ENCODE peak calls at places on chromosomes 12 and 14, in ten cellular contexts. K is psoas muscle; W is OCI-LY7; Z is mucosa of descending colon; F is spleen; N is CD8-positive, alpha-beta T cell; X is fibroblast of mammary gland; R is MCF 10A; U is ovary; I is IMR-90. H is an unnamed sample.
A peak's percentile ranks its signal among the peaks of the same experiment; 100 is the strongest.

GRCh38 chr14:25904446-25904845 is 693.4 kb downstream of the NOVA1 start:
- DNase-seq in K (no peak), W (no peak), Z (no peak), F (no peak), N (no peak), X (peak; percentile 1), R (no peak), U (no peak), I (no peak), H (no peak)

GRCh38 chr14:20583908-20584307 is 3.9 kb downstream of the RNASE11 start:
- DNase-seq in K (no peak), W (no peak), Z (no peak), F (no peak), N (no peak), X (no peak), R (no peak), U (no peak), I (no peak), H (peak; percentile 57)

GRCh38 chr14:65360144-65360784 is 52.3 kb upstream of the FUT8 start:
- DNase-seq in K (no peak), W (peak; percentile 33), Z (no peak), F (no peak), N (no peak), X (no peak), R (no peak), U (no peak), I (no peak), H (no peak)

GRCh38 chr14:39431416-39432178 is 636 bp downstream of the FBXO33 start:
- DNase-seq in K (peak; percentile 35), W (peak; percentile 72), Z (peak; percentile 83), F (peak; percentile 94), N (peak; percentile 18), X (peak; percentile 16), R (peak; percentile 36), U (peak; percentile 66), I (peak; percentile 33), H (peak; percentile 84)

GRCh38 chr14:59698793-59699192 is 122.2 kb upstream of the CCDC175 start:
- DNase-seq in K (no peak), W (no peak), Z (no peak), F (no peak), N (no peak), X (peak; percentile 73), R (peak; percentile 92), U (no peak), I (no peak), H (no peak)

GRCh38 chr12:63814146-63814774 is 30.2 kb upstream of the SRGAP1 start:
- DNase-seq in K (no peak), W (no peak), Z (no peak), F (no peak), N (no peak), X (no peak), R (no peak), U (no peak), I (no peak), H (no peak)

GRCh38 chr12:389138-390096 is at the start of gene KDM5A:
- DNase-seq in K (peak; percentile 89), W (peak; percentile 96), Z (peak; percentile 92), F (peak; percentile 95), N (peak; percentile 78), X (peak; percentile 92), R (peak; percentile 94), U (peak; percentile 91), I (peak; percentile 94), H (peak; percentile 96)

GRCh38 chr12:47277972-47278448 is 198.3 kb upstream of the AMIGO2 start:
- DNase-seq in K (no peak), W (no peak), Z (no peak), F (no peak), N (no peak), X (peak; percentile 95), R (peak; percentile 94), U (no peak), I (peak; percentile 96), H (no peak)

GRCh38 chr12:100518376-100518775 is 44.7 kb downstream of the NR1H4 start:
- DNase-seq in K (no peak), W (no peak), Z (no peak), F (no peak), N (no peak), X (no peak), R (no peak), U (no peak), I (no peak), H (no peak)

GRCh38 chr12:109767991-109768900 is 54.6 kb downstream of the FAM222A start:
- DNase-seq in K (no peak), W (no peak), Z (no peak), F (no peak), N (no peak), X (no peak), R (no peak), U (peak; percentile 28), I (no peak), H (no peak)

GRCh38 chr12:122130150-122130549 is 43.9 kb downstream of the IL31 start:
- DNase-seq in K (peak; percentile 45), W (no peak), Z (no peak), F (no peak), N (no peak), X (peak; percentile 51), R (peak; percentile 61), U (no peak), I (peak; percentile 48), H (no peak)

GRCh38 chr14:96751505-96751904 is 45.7 kb upstream of the VRK1 start:
- DNase-seq in K (no peak), W (no peak), Z (no peak), F (no peak), N (no peak), X (no peak), R (no peak), U (no peak), I (no peak), H (no peak)

GRCh38 chr12:131894313-131894860 is at the start of gene ULK1:
- DNase-seq in K (peak; percentile 94), W (peak; percentile 90), Z (peak; percentile 93), F (peak; percentile 98), N (peak; percentile 82), X (peak; percentile 76), R (peak; percentile 86), U (peak; percentile 96), I (peak; percentile 80), H (peak; percentile 98)
- TF ChIP-seq CTCF in K (no peak), W (no peak), Z (no peak), F (no peak), N (no peak), X (no peak), R (no peak), U (no peak), I (no peak), H (no peak)

GRCh38 chr12:132423251-132424117 is 66.5 kb upstream of the FBRSL1 start:
- DNase-seq in K (no peak), W (peak; percentile 31), Z (peak; percentile 68), F (peak; percentile 81), N (no peak), X (no peak), R (no peak), U (no peak), I (no peak), H (no peak)

GRCh38 chr12:132424118-132424438 is 65.9 kb upstream of the FBRSL1 start:
- DNase-seq in K (no peak), W (no peak), Z (no peak), F (no peak), N (no peak), X (no peak), R (no peak), U (no peak), I (no peak), H (no peak)

GRCh38 chr12:132424811-132425210 is 65.1 kb upstream of the FBRSL1 start:
- DNase-seq in K (no peak), W (no peak), Z (no peak), F (no peak), N (no peak), X (no peak), R (no peak), U (no peak), I (no peak), H (no peak)

GRCh38 chr12:132419612-132420237 is 70.2 kb upstream of the FBRSL1 start:
- DNase-seq in K (no peak), W (no peak), Z (no peak), F (no peak), N (no peak), X (no peak), R (no peak), U (no peak), I (no peak), H (no peak)

GRCh38 chr12:132422057-132423043 is 67.6 kb upstream of the FBRSL1 start:
- DNase-seq in K (no peak), W (no peak), Z (peak; percentile 48), F (no peak), N (no peak), X (no peak), R (no peak), U (no peak), I (peak; percentile 42), H (no peak)
- TF ChIP-seq CTCF in K (no peak), W (no peak), Z (no peak), F (no peak), N (no peak), X (no peak), R (no peak), U (no peak), I (no peak), H (no peak)

DNA sequence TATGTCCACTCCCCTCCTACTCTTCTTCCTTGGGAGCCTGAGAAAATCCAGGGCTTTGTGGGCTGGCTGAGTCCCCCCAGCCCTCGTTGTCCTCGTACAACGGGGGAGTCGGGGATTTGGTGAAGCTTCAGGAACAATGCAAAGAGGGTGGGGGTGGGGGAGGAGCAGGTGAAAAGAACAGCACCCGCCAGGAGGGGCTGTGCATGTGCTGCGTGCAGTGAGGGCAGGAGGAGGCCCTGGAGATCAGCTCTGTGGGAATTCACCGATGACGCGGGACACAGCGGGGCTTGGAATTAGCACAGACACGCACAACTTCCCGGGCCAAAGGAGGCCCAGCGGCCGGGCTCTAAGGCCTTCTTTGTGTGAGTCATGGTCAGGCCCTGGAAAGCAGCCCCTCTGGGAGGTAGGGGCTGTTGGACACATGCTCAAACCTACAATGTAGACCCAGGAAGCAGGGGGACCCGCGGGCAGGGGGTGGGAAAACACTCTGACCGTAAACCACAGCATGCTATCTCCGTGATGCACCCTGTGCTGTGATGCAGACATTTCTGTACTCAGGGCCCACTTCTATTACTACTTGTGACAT is 32.8 kb downstream of the RBM19 start:
- DNase-seq in K (peak; percentile 41), W (no peak), Z (no peak), F (no peak), N (no peak), X (peak; percentile 89), R (no peak), U (peak; percentile 77), I (peak; percentile 79), H (no peak)
- TF ChIP-seq CTCF in K (no peak), W (no peak), Z (no peak), F (no peak), N (no peak), X (no peak), R (no peak), U (no peak), I (no peak), H (no peak)

DNA sequence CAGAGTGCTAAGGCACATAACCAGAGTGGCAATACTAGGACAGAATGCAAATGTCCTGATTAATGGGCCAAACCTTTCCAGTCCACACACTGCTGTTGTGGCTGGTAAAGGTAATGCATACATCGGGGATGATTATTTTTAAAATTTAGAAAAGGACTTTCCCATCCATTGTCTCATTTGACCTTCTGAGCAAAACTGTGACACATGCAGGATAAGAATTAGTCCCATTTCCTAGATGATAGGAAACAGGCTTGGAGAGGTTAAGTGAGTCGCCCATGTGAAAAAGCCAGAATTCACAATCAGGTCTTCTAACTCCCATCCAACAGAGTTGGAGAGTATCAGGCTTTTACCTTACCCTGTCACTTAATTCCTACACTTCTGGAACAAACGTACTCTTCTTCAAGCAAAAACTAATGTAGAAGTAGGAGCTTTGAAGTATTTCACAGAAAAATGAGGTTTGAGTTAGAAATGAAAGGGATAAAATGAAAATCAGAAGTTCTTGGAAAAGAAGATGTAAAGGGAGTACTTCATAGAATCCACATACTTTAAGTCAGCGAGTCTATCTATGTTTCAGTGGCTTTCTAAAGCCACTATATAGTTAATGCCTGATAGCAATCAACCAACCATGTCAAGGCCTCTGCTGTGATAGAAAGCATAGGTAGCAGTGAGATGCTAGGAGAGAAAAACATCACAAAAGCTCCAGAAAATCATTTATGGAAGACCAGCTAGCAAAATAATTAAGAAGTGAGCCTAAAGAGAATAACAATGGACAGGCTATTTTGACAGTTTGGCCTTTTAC is 335.0 kb upstream of the DIO2 start:
- DNase-seq in K (no peak), W (no peak), Z (no peak), F (no peak), N (no peak), X (no peak), R (no peak), U (no peak), I (no peak), H (no peak)
- TF ChIP-seq CTCF in K (no peak), W (no peak), Z (no peak), F (peak; percentile 9), N (no peak), X (no peak), R (no peak), U (no peak), I (no peak), H (no peak)